ENCODE peak calls at places on chromosomes 16 and 17, in ten cellular contexts. R is fibroblast of pulmonary artery, U is fibroblast of lung, T is stomach, C is fibroblast of mammary gland, Z is progenitor cell of endocrine pancreas, O is thoracic aorta, V is endothelial cell, J is right atrium auricular region, X is GM10248. E is an unnamed sample.

GRCh38 chr17:79622201-79622601 is 11.3 kb upstream of the RBFOX3 start:
- DNase-seq in J (no peak), T (no peak), V (no peak), U (no peak), X (no peak), R (no peak), O (no peak), C (no peak), Z (no peak), E (no peak)

GRCh38 chr16:1688807-1689560 is 10.9 kb downstream of the JPT2 start:
- DNase-seq in T (peak), X (no peak), R (peak), U (peak), O (peak), J (no peak), C (peak), V (no peak), Z (no peak), E (no peak)

GRCh38 chr16:64196444-64196843 is 925.4 kb downstream of the CDH11 start:
- DNase-seq in V (no peak), C (peak), Z (no peak), T (no peak), U (peak), O (no peak), R (peak), X (no peak), J (no peak), E (no peak)

GRCh38 chr17:77128895-77129567 is 11.7 kb upstream of the SEC14L1 start:
- DNase-seq in V (no peak), Z (no peak), O (no peak), X (no peak), R (peak), T (no peak), C (no peak), J (no peak), U (no peak), E (no peak)

GRCh38 chr16:85613609-85614337 is 651 bp downstream of the GSE1 start:
- DNase-seq in O (no peak), R (no peak), U (peak), V (peak), J (peak), X (peak), Z (no peak), T (peak), C (no peak), E (peak)

GRCh38 chr17:50954641-50955121 is 88.5 kb upstream of the TOB1 start:
- DNase-seq in V (no peak), X (peak), T (no peak), C (no peak), J (peak), Z (no peak), U (no peak), R (no peak), O (no peak), E (no peak)

GRCh38 chr17:46766493-46767491 is 51.7 kb downstream of the WNT3 start:
- DNase-seq in R (no peak), T (peak), U (no peak), C (no peak), O (no peak), V (no peak), X (no peak), J (no peak), Z (no peak), E (no peak)

GRCh38 chr17:67514998-67515397 is 137.9 kb downstream of the PITPNC1 start:
- DNase-seq in J (no peak), Z (no peak), C (no peak), X (peak), R (no peak), U (no peak), O (no peak), T (no peak), V (no peak), E (no peak)

GRCh38 chr16:74760007-74760767 is 14.4 kb downstream of the FA2H start:
- DNase-seq in J (no peak), T (no peak), R (no peak), X (no peak), V (no peak), U (peak), Z (no peak), C (peak), O (no peak), E (no peak)

GRCh38 chr16:48277158-48277557 is 29.8 kb upstream of the ABCC11 start:
- DNase-seq in T (peak), C (no peak), R (no peak), Z (no peak), U (no peak), J (no peak), O (no peak), V (no peak), X (no peak), E (no peak)

GRCh38 chr17:45302649-45303173 is 14.1 kb downstream of the MAP3K14 start:
- DNase-seq in V (no peak), X (peak), U (peak), O (no peak), J (no peak), R (peak), T (no peak), C (peak), Z (no peak), E (no peak)

GRCh38 chr17:9484789-9485188 is 90.8 kb downstream of the STX8 start:
- DNase-seq in O (no peak), X (no peak), U (peak), Z (no peak), J (no peak), R (peak), T (no peak), C (peak), V (no peak), E (no peak)

GRCh38 chr16:84374160-84374489 is 5.8 kb downstream of the ATP2C2 start:
- DNase-seq in C (no peak), X (no peak), O (no peak), T (no peak), Z (no peak), U (peak), R (no peak), J (no peak), V (no peak), E (no peak)

GRCh38 chr17:76868176-76868668 is at the start of gene MGAT5B:
- DNase-seq in X (peak), V (peak), R (peak), C (peak), O (peak), U (peak), T (peak), Z (peak), J (peak), E (peak)

GRCh38 chr16:89581045-89581695 is 5.6 kb downstream of the CPNE7 start:
- DNase-seq in J (no peak), U (peak), V (no peak), R (peak), T (no peak), O (no peak), X (no peak), Z (no peak), C (peak), E (no peak)

GRCh38 chr16:3091551-3091950 is 7.5 kb downstream of the ZSCAN10 start:
- DNase-seq in J (no peak), R (no peak), T (no peak), Z (no peak), X (no peak), O (no peak), V (no peak), U (no peak), C (no peak), E (no peak)

GRCh38 chr17:6555331-6556120 is 829 bp downstream of the PITPNM3 start:
- DNase-seq in Z (no peak), V (no peak), X (no peak), R (no peak), T (peak), J (no peak), O (no peak), C (peak), U (peak), E (peak)

GRCh38 chr16:78576941-78577340 is 477.5 kb downstream of the WWOX start:
- DNase-seq in X (no peak), Z (no peak), U (peak), C (peak), T (no peak), V (no peak), O (no peak), J (no peak), R (no peak), E (no peak)

GRCh38 chr17:67737145-67737544 is 19.4 kb downstream of the NOL11 start:
- DNase-seq in Z (no peak), O (no peak), R (no peak), C (no peak), J (no peak), X (no peak), U (no peak), T (no peak), V (no peak), E (no peak)

GRCh38 chr16:85838381-85838780 is 38.9 kb downstream of the COX4I1 start:
- DNase-seq in T (no peak), J (no peak), Z (no peak), U (no peak), R (no peak), V (no peak), C (no peak), O (no peak), X (no peak), E (no peak)

GRCh38 chr17:63956296-63956920 is 16.3 kb downstream of the SCN4A start:
- DNase-seq in U (peak), J (no peak), R (peak), C (peak), T (no peak), V (no peak), O (no peak), Z (no peak), X (no peak), E (no peak)

GRCh38 chr16:28974007-28974436 is 556 bp upstream of the SPNS1 start:
- DNase-seq in O (no peak), R (peak), U (peak), V (peak), J (peak), Z (peak), T (peak), C (peak), X (no peak), E (peak)

GRCh38 chr17:69213059-69213813 is 15.4 kb downstream of the ABCA10 start:
- DNase-seq in Z (no peak), T (no peak), U (no peak), X (no peak), J (no peak), V (no peak), O (no peak), C (no peak), R (no peak), E (no peak)
- TF ChIP-seq CTCF in Z (no peak), T (no peak), U (no peak), X (no peak), J (no peak), V (no peak), O (no peak), C (no peak), R (no peak), E (no peak)

GRCh38 chr16:50368410-50369132 is at the start of gene BRD7:
- DNase-seq in T (peak), X (peak), J (no peak), V (peak), O (no peak), C (peak), U (peak), Z (peak), R (peak), E (peak)
- TF ChIP-seq CTCF in T (no peak), X (peak), J (peak), V (peak), O (peak), C (no peak), U (no peak), Z (peak), R (no peak), E (no peak)

GRCh38 chr17:42868338-42868737 is 17.3 kb downstream of the AOC3 start:
- DNase-seq in V (no peak), X (no peak), C (no peak), T (no peak), R (no peak), U (no peak), O (no peak), Z (no peak), J (no peak), E (no peak)
- TF ChIP-seq CTCF in V (no peak), X (no peak), C (no peak), T (no peak), R (no peak), U (no peak), O (no peak), Z (no peak), J (no peak), E (no peak)

GRCh38 chr16:22898874-22899348 is 84.9 kb downstream of the HS3ST2 start:
- DNase-seq in T (peak), C (peak), V (peak), R (peak), J (peak), O (peak), Z (peak), X (peak), U (peak), E (peak)
- TF ChIP-seq CTCF in T (peak), C (peak), V (peak), R (peak), J (peak), O (peak), Z (peak), X (peak), U (peak), E (peak)

DNA sequence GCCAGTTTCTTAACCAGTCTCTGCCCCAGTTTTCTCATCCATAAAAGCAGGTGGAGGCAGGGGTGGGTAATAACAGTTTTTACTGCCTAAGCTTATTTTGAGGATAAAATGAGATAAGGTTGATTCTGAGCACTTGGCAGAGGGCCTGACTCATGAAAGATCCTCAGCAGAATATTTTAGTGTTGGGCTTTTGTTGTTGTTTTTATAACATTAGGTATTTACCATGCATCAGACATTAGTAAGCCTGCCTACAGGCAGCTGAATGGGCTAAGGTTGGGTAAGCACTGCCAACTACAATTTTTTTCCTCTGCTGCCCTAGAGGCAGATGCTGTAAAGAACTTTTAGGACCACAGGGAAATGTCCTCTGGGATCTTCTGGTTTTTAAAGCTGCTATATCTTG is 43.1 kb downstream of the SCNN1G start:
- DNase-seq in C (no peak), O (no peak), V (no peak), R (no peak), T (no peak), U (no peak), X (no peak), Z (no peak), J (no peak), E (no peak)
- TF ChIP-seq CTCF in C (no peak), O (no peak), V (no peak), R (no peak), T (no peak), U (no peak), X (no peak), Z (no peak), J (no peak), E (no peak)

GRCh38 chr16:67349172-67349571 is 22.6 kb downstream of the LRRC36 start:
- DNase-seq in J (no peak), U (peak), O (no peak), Z (no peak), T (no peak), R (peak), C (peak), X (no peak), V (no peak), E (no peak)
- TF ChIP-seq CTCF in J (no peak), U (peak), O (no peak), Z (peak), T (no peak), R (peak), C (peak), X (peak), V (peak), E (peak)

GRCh38 chr16:4244254-4244812 is 2.5 kb upstream of the SRL start:
- DNase-seq in U (no peak), R (no peak), O (no peak), J (no peak), Z (no peak), C (no peak), V (no peak), X (no peak), T (peak), E (no peak)
- TF ChIP-seq CTCF in U (no peak), R (no peak), O (no peak), J (no peak), Z (no peak), C (no peak), V (no peak), X (no peak), T (no peak), E (no peak)

GRCh38 chr17:16989953-16990860 is 18.3 kb upstream of the TNFRSF13B start:
- DNase-seq in X (no peak), O (no peak), T (no peak), C (peak), U (peak), R (no peak), V (no peak), Z (no peak), J (no peak), E (no peak)

GRCh38 chr17:16987830-16988601 is 16.1 kb upstream of the TNFRSF13B start:
- DNase-seq in R (peak), Z (no peak), V (no peak), O (no peak), T (peak), J (peak), C (peak), X (peak), U (peak), E (peak)

GRCh38 chr17:16991349-16992009 is 19.6 kb upstream of the TNFRSF13B start:
- DNase-seq in C (peak), X (peak), R (peak), Z (peak), O (no peak), U (peak), T (peak), J (peak), V (peak), E (peak)

GRCh38 chr17:16988749-16989229 is 16.9 kb upstream of the TNFRSF13B start:
- DNase-seq in U (peak), Z (no peak), V (no peak), O (no peak), R (peak), J (no peak), X (peak), C (peak), T (no peak), E (no peak)

DNA sequence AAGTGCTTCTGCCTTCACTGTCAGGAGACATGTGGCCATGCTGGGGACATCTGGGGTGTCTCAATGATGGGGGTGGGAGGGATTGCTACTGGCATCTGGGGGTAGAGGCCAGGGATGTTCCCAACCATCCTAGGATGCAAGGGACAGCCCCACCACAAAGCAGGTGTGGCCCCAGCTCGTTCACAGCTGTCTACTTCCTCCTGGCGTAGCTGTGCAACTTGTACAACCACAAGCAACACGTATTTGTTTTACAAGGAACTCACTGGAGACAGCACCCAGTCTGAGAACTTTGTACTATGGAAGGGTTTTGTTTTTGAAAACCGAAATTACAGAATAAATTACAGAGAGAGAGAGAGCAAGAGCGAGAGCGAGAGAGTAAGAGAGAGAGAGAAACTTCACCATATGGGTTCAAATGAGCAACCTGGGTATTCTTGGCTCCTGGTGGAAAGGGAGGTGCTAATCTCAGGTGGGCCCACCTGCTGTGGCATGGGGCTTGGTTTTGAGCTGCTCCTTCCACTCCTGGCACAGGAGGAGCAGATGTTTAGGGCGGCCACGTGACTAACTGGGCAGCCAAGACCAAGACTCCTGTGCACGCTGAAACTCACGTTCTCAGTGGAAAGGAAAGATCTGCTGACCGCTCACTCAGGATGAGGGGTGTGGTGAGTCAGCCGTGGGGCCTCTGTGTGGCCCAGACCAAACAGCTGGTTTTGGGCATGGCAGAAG is 17.5 kb upstream of the TNFRSF13B start:
- DNase-seq in T (no peak), X (peak), V (no peak), O (no peak), J (no peak), U (no peak), Z (no peak), C (no peak), R (no peak), E (no peak)
- TF ChIP-seq CTCF in T (no peak), X (no peak), V (no peak), O (no peak), J (no peak), U (no peak), Z (no peak), C (no peak), R (no peak), E (no peak)

DNA sequence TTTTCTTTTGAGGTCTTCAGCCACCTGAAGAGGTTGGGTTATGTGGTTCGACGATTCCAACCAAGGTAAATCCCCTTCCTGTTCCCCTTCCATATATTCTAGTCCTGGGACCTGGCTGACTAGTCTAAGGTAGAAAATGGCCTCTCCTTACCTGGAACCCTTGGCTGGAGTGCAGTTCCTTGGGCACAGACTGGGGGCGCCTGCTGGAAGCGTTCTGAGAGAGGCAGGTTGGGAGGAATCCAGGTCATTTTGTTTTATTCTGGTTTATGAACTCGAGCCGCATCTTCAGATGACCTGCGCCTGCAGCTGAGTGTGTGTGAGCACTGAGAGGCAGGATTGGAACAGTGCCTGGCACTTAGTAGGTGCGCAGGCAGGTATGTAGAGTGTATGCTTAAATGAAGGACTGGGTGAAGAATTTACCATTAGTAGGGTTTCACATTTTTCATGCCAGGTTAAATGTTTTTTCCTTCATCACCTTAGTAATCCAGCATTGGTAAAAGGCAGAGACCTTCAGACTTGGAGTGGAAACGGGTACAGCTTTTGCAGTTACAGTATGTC is 2.7 kb downstream of the TSEN54 start:
- DNase-seq in V (no peak), J (no peak), C (no peak), O (no peak), U (no peak), T (no peak), X (no peak), R (no peak), Z (no peak), E (no peak)
- TF ChIP-seq CTCF in V (no peak), J (no peak), C (no peak), O (no peak), U (no peak), T (no peak), X (no peak), R (no peak), Z (peak), E (no peak)

E was measured in nephron progenitor cell.